ENCODE peak calls at places on chromosomes 3 and 15, in seven cellular contexts. G is HFFc6, B is NCI-H1048, R is dorsolateral prefrontal cortex, E is WTC11, O is uterus, M is B cell. Q is an unnamed sample.

GRCh38 chr3:136787226-136787793 is 31.6 kb upstream of the SLC35G2 start:
- DNase-seq in G (no peak), R (no peak), B (no peak), E (no peak), M (no peak), O (no peak), Q (peak)

GRCh38 chr3:64343692-64344440 is 118.6 kb upstream of the PRICKLE2 start:
- DNase-seq in G (peak), M (no peak), E (no peak), O (no peak), R (no peak), B (no peak), Q (no peak)

GRCh38 chr15:73368301-73369072 is at the start of gene HCN4:
- DNase-seq in M (no peak), E (peak), O (no peak), R (no peak), B (no peak), G (no peak), Q (peak)

GRCh38 chr3:46566040-46566631 is at the start of gene LRRC2:
- DNase-seq in M (no peak), O (peak), R (no peak), B (no peak), E (peak), G (peak), Q (no peak)

GRCh38 chr3:46710671-46711295 is 6.9 kb downstream of the PRSS50 start:
- DNase-seq in G (no peak), E (peak), M (peak), B (no peak), O (peak), R (no peak), Q (no peak)

GRCh38 chr3:59818033-59818936 is 768.5 kb upstream of the CFAP20DC start:
- DNase-seq in E (no peak), O (peak), G (peak), B (no peak), M (no peak), R (peak), Q (no peak)

GRCh38 chr15:70752142-70752754 is 11.1 kb downstream of the UACA start:
- DNase-seq in R (no peak), G (no peak), E (no peak), B (no peak), M (no peak), O (peak), Q (no peak)

GRCh38 chr15:74783072-74783807 is 1.4 kb downstream of the CSK start:
- DNase-seq in M (peak), E (no peak), G (no peak), R (no peak), B (no peak), O (no peak), Q (no peak)

GRCh38 chr3:58487140-58487886 is 4.6 kb upstream of the KCTD6 start:
- DNase-seq in O (peak), G (peak), E (no peak), R (peak), B (no peak), M (no peak), Q (no peak)

GRCh38 chr3:44301746-44302145 is 36.8 kb upstream of the TCAIM start:
- DNase-seq in B (no peak), O (no peak), E (no peak), G (no peak), M (no peak), R (no peak), Q (no peak)

GRCh38 chr3:16390581-16390980 is 122.9 kb downstream of the RFTN1 start:
- DNase-seq in R (no peak), O (no peak), B (no peak), E (no peak), M (no peak), G (no peak), Q (no peak)

GRCh38 chr3:175212896-175213295 is 353.8 kb downstream of the NAALADL2 start:
- DNase-seq in E (no peak), O (no peak), R (no peak), G (peak), M (no peak), B (no peak), Q (no peak)

GRCh38 chr3:13543251-13543650 is 5.7 kb upstream of the FBLN2 start:
- DNase-seq in R (no peak), M (no peak), O (peak), E (no peak), B (no peak), G (peak), Q (no peak)

GRCh38 chr3:55564709-55565108 is 77.6 kb upstream of the WNT5A start:
- DNase-seq in O (no peak), E (no peak), B (no peak), M (no peak), G (no peak), R (no peak), Q (no peak)

GRCh38 chr15:47523669-47524068 is 193.6 kb upstream of the SEMA6D start:
- DNase-seq in B (no peak), E (no peak), O (no peak), M (no peak), G (peak), R (no peak), Q (no peak)

GRCh38 chr15:63374686-63375520 is 6.7 kb downstream of the CA12 start:
- DNase-seq in B (no peak), E (no peak), O (peak), M (no peak), R (no peak), G (peak), Q (no peak)

GRCh38 chr15:53530762-53531161 is 228.7 kb downstream of the WDR72 start:
- DNase-seq in M (no peak), E (no peak), G (no peak), B (no peak), O (no peak), R (no peak), Q (no peak)

GRCh38 chr3:4904801-4905695 is 74.2 kb upstream of the BHLHE40 start:
- DNase-seq in M (no peak), B (no peak), O (peak), E (no peak), G (no peak), R (no peak), Q (no peak)